ENCODE peak calls at places on chromosome 11, in four cellular contexts. S is GM12892, G is GM19239, W is lung. Z is an unnamed sample.

GRCh38 chr11:5369793-5370192 is 13.8 kb upstream of the OR51M1 start:
- DNase-seq in S (no peak), G (peak), W (no peak), Z (no peak)

GRCh38 chr11:19890308-19890707 is 177.7 kb downstream of the NAV2 start:
- DNase-seq in S (no peak), G (no peak), W (no peak), Z (no peak)

GRCh38 chr11:127600674-127601073 is 600.1 kb upstream of the KIRREL3 start:
- DNase-seq in S (no peak), G (no peak), W (no peak), Z (no peak)

GRCh38 chr11:80144932-80145612 is 704.2 kb upstream of the TENM4 start:
- DNase-seq in S (no peak), G (no peak), W (no peak), Z (no peak)

GRCh38 chr11:92702037-92702436 is 267.4 kb upstream of the MTNR1B start:
- DNase-seq in S (no peak), G (no peak), W (no peak), Z (no peak)

GRCh38 chr11:1879941-1880720 is 11.6 kb downstream of the PRR33 start:
- DNase-seq in S (peak), G (no peak), W (no peak), Z (no peak)

GRCh38 chr11:108886608-108887007 is 221.7 kb downstream of the DDX10 start:
- DNase-seq in S (no peak), G (no peak), W (no peak), Z (no peak)

GRCh38 chr11:61022311-61023085 is 51.0 kb downstream of the CD6 start:
- DNase-seq in S (no peak), G (no peak), W (no peak), Z (no peak)

GRCh38 chr11:114315749-114316368 is 19.7 kb downstream of the NNMT start:
- DNase-seq in S (no peak), G (no peak), W (peak), Z (peak)

GRCh38 chr11:118415739-118416068 is 14.3 kb downstream of the ATP5MG start:
- DNase-seq in S (no peak), G (no peak), W (no peak), Z (peak)

GRCh38 chr11:65872555-65873279 is at the start of gene EFEMP2:
- DNase-seq in S (no peak), G (no peak), W (no peak), Z (no peak)

GRCh38 chr11:33187851-33188722 is 26.8 kb upstream of the CSTF3 start:
- DNase-seq in S (no peak), G (no peak), W (no peak), Z (no peak)

GRCh38 chr11:65026810-65027209 is 429 bp upstream of the SNX15 start:
- DNase-seq in S (no peak), G (no peak), W (no peak), Z (no peak)

GRCh38 chr11:3627291-3627690 is 14.5 kb downstream of the ART5 start:
- DNase-seq in S (no peak), G (no peak), W (no peak), Z (no peak)

GRCh38 chr11:124769804-124770774 is 8.0 kb upstream of the ESAM start:
- DNase-seq in S (no peak), G (no peak), W (no peak), Z (no peak)

GRCh38 chr11:2287102-2287501 is 14.6 kb downstream of the C11orf21 start:
- DNase-seq in S (no peak), G (no peak), W (no peak), Z (no peak)

GRCh38 chr11:127493330-127493729 is 492.8 kb upstream of the KIRREL3 start:
- DNase-seq in S (no peak), G (no peak), W (no peak), Z (no peak)

GRCh38 chr11:65434057-65434666 is 11.6 kb downstream of the NEAT1 start:
- DNase-seq in S (no peak), G (no peak), W (peak), Z (no peak)

GRCh38 chr11:60994450-60995135 is 23.1 kb downstream of the CD6 start:
- DNase-seq in S (no peak), G (no peak), W (no peak), Z (peak)